ENCODE peak calls at places on chromosomes 13 and 19, in seven cellular contexts. Q is right lobe of liver, V is HFFc6, F is tibial nerve, X is fibroblast of mammary gland, I is nephron progenitor cell, E is right atrium auricular region. G is an unnamed sample.

GRCh38 chr13:59680429-59681024 is 483.2 kb downstream of the DIAPH3 start:
- DNase-seq in Q (no peak), V (peak), F (no peak), X (peak), I (no peak), E (no peak), G (no peak)

GRCh38 chr13:97879646-97880297 is 73.7 kb upstream of the IPO5 start:
- DNase-seq in Q (no peak), V (peak), F (no peak), X (peak), I (no peak), E (no peak), G (no peak)

GRCh38 chr13:114078501-114079451 is 53.6 kb downstream of the RASA3 start:
- DNase-seq in Q (peak), V (peak), F (no peak), X (peak), I (no peak), E (peak), G (no peak)

GRCh38 chr13:34886476-34886875 is 55.6 kb upstream of the NBEA start:
- DNase-seq in Q (no peak), V (no peak), F (no peak), X (no peak), I (no peak), E (no peak), G (no peak)

GRCh38 chr19:29287061-29287460 is 74.1 kb upstream of the UQCRFS1 start:
- DNase-seq in Q (no peak), V (no peak), F (no peak), X (no peak), I (no peak), E (no peak), G (no peak)

GRCh38 chr13:96898855-96899254 is 95.4 kb downstream of the OXGR1 start:
- DNase-seq in Q (no peak), V (no peak), F (no peak), X (no peak), I (no peak), E (no peak), G (no peak)

GRCh38 chr13:23323946-23324709 is 109.4 kb downstream of the SACS start:
- DNase-seq in Q (no peak), V (peak), F (no peak), X (no peak), I (no peak), E (no peak), G (no peak)

GRCh38 chr13:109145631-109146030 is 516.2 kb downstream of the MYO16 start:
- DNase-seq in Q (no peak), V (peak), F (peak), X (peak), I (peak), E (no peak), G (peak)

GRCh38 chr19:8567522-8568172 is 9.6 kb downstream of the MYO1F start:
- DNase-seq in Q (peak), V (no peak), F (no peak), X (no peak), I (no peak), E (no peak), G (no peak)

GRCh38 chr13:71515639-71516038 is 351.4 kb downstream of the DACH1 start:
- DNase-seq in Q (no peak), V (no peak), F (no peak), X (no peak), I (no peak), E (no peak), G (no peak)

GRCh38 chr13:96632536-96633320 is 361.5 kb downstream of the OXGR1 start:
- DNase-seq in Q (no peak), V (no peak), F (no peak), X (peak), I (no peak), E (no peak), G (no peak)

GRCh38 chr19:49846408-49846807 is 4.6 kb upstream of the PTOV1 start:
- DNase-seq in Q (no peak), V (no peak), F (no peak), X (no peak), I (no peak), E (no peak), G (no peak)

GRCh38 chr19:53868892-53869804 is 1.5 kb downstream of the MYADM start:
- DNase-seq in Q (peak), V (peak), F (peak), X (peak), I (peak), E (peak), G (peak)

GRCh38 chr19:33273881-33274662 is 28.3 kb downstream of the CEBPA start:
- DNase-seq in Q (peak), V (peak), F (peak), X (peak), I (peak), E (no peak), G (no peak)

GRCh38 chr13:35954207-35954560 is 177.0 kb downstream of the DCLK1 start:
- DNase-seq in Q (no peak), V (no peak), F (no peak), X (no peak), I (no peak), E (no peak), G (no peak)

GRCh38 chr19:19900124-19900523 is 622 bp upstream of the ZNF93 start:
- DNase-seq in Q (no peak), V (peak), F (no peak), X (peak), I (no peak), E (no peak), G (no peak)

GRCh38 chr19:19185853-19186728 is 5.9 kb downstream of the BORCS8 start:
- DNase-seq in Q (no peak), V (peak), F (no peak), X (peak), I (peak), E (no peak), G (peak)

GRCh38 chr13:112783946-112784500 is 94.2 kb downstream of the ATP11A start:
- DNase-seq in Q (no peak), V (no peak), F (no peak), X (no peak), I (peak), E (peak), G (no peak)

GRCh38 chr19:6925801-6926751 is 38.7 kb downstream of the ADGRE1 start:
- DNase-seq in Q (no peak), V (no peak), F (no peak), X (no peak), I (no peak), E (no peak), G (no peak)

GRCh38 chr19:51417107-51417806 is at the start of gene SIGLEC10:
- DNase-seq in Q (peak), V (no peak), F (no peak), X (peak), I (no peak), E (no peak), G (no peak)

GRCh38 chr19:6713773-6714692 is 6.4 kb downstream of the C3 start:
- DNase-seq in Q (peak), V (no peak), F (no peak), X (no peak), I (no peak), E (no peak), G (no peak)

DNA sequence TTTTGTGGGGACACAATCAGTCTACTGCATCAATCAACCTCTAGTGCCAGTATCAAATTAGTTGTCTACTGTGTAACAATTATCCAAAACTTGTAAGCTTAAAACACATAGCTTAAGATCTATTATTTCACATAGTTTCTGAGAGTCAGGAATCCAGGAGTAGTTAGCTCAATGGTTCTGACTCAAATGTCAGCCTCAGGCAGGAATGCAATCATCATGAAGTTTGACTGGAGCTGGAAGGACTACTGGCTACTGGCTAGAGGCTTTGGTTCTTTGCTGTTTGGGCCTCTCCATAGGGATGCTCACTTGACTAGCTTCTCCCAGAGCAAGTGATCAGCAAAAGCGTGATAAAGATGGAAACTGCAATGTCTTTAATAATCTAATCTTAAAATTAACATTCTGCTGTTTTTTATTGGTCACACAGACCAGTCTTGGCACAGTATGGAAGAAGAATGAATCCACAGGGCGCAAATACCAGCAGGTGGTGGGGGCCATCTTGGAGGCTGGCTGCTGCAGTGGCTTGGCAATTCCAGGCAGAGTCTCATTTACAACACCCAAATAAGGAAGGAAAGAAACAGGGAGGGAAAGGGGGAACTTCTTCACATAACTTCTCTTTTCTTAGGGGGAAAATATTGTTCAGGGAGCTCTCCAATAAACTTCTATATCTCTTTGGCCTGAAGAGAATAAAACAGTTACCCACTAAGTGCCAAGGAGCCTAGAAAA is 15.7 kb downstream of the CAB39L start:
- DNase-seq in Q (no peak), V (peak), F (no peak), X (no peak), I (no peak), E (no peak), G (no peak)
- TF ChIP-seq CTCF in Q (no peak), V (no peak), F (no peak), X (no peak), I (no peak), E (no peak), G (no peak)

DNA sequence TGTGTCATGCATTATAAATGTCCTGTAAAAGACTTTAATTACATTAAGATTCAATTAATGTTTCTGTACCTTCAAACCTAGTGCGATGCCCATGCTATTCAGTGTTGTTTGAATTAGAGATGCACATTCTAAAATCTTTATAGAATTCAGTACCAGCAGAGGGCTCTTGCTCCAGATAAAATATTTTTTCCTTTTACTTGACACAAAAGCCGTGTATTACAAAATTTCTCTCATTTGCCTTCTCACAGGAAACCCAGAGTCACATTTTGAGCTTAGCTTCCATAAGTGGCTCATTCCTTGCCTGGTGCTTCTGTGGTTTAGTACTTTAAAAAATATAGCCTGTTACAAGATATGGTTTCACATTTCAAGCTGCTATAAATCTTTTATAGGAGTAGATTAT is 101.2 kb downstream of the RNF17 start:
- DNase-seq in Q (no peak), V (peak), F (no peak), X (peak), I (no peak), E (no peak), G (no peak)
- TF ChIP-seq CTCF in Q (peak), V (peak), F (no peak), X (peak), I (no peak), E (peak), G (peak)

DNA sequence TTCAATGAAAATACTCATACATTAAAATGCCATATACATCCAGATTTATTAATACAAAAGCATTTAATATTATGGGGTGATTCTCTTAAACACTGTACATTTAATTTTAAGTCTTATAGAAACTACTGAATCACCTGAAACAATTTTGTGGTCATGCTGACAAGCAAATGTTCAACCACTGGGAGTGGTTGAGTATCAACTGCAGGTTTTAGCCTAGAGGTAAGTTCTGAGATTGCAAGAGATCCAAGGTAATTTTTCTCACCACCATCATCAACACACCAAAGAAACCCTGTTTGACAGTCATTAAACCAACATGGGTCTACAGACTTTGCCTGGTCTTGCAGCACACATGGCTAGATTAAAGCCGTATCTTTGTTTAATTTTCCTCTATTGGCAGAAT is 196.3 kb downstream of the LHFPL6 start:
- DNase-seq in Q (no peak), V (no peak), F (no peak), X (no peak), I (no peak), E (no peak), G (no peak)
- TF ChIP-seq CTCF in Q (no peak), V (peak), F (no peak), X (no peak), I (no peak), E (no peak), G (peak)

GRCh38 chr19:41537789-41538188 is 38.2 kb upstream of the CEACAM21 start:
- DNase-seq in Q (no peak), V (peak), F (no peak), X (peak), I (no peak), E (no peak), G (no peak)
- TF ChIP-seq CTCF in Q (peak), V (peak), F (peak), X (peak), I (no peak), E (peak), G (peak)

DNA sequence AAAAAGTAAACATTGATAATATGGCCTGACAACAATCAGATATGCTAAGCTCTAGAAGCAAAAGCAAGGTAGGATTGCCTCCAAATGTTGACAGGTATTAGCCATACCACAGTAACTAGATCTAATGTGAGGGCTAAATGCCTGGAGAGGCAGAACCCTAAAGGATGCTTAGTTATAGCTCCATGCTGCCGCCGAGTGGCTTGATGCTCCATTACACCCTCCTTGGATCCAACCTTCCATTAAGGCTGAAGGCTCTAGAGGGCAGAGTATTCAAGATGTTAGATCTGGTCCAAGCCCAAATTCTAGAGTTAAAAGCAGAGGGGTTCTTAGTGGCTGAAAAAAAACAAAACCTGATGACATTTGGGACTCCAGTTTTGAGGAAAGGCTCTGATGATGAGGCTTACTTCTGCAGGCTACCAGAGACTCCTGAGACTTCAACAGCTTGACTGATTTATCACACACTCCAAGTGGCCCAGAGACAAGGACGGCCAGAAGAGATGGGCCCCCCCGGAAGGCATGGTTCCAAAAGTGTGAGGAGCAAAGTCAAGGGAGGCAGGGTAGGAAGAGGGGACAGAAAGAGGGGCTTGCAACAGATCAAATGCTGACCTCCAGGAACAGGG is 21.8 kb upstream of the CPB2 start:
- DNase-seq in Q (peak), V (peak), F (peak), X (peak), I (peak), E (no peak), G (peak)
- TF ChIP-seq CTCF in Q (peak), V (peak), F (peak), X (peak), I (peak), E (peak), G (peak)

GRCh38 chr13:49828452-49828851 is 36.0 kb upstream of the KPNA3 start:
- DNase-seq in Q (no peak), V (no peak), F (no peak), X (no peak), I (no peak), E (no peak), G (no peak)
- TF ChIP-seq CTCF in Q (no peak), V (no peak), F (no peak), X (no peak), I (no peak), E (no peak), G (no peak)

GRCh38 chr19:46356670-46357055 is 9.8 kb downstream of the PPP5C start:
- DNase-seq in Q (no peak), V (no peak), F (no peak), X (no peak), I (no peak), E (no peak), G (no peak)
- TF ChIP-seq CTCF in Q (no peak), V (no peak), F (no peak), X (no peak), I (no peak), E (no peak), G (no peak)

DNA sequence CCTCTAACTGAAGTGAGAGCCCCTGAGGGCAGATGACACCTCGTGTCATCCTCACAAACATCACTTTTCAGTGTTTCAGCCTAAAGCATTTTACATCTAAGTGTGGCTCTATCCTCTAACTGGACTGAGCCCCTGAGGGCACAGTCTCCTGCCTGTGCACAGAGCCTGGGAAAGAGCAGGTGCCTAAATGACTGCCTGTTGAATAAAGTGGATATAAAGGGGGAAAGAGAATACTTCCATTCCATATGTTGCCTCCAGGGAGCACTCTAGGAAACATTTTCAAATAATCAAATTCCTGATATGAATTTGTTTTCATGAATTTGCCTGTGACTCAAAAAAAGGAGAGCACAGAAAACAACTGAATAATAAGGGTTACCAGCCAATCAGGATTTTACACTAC is 32.2 kb downstream of the CNMD start:
- DNase-seq in Q (no peak), V (peak), F (no peak), X (no peak), I (no peak), E (no peak), G (no peak)
- TF ChIP-seq CTCF in Q (no peak), V (peak), F (no peak), X (peak), I (peak), E (no peak), G (peak)

DNA sequence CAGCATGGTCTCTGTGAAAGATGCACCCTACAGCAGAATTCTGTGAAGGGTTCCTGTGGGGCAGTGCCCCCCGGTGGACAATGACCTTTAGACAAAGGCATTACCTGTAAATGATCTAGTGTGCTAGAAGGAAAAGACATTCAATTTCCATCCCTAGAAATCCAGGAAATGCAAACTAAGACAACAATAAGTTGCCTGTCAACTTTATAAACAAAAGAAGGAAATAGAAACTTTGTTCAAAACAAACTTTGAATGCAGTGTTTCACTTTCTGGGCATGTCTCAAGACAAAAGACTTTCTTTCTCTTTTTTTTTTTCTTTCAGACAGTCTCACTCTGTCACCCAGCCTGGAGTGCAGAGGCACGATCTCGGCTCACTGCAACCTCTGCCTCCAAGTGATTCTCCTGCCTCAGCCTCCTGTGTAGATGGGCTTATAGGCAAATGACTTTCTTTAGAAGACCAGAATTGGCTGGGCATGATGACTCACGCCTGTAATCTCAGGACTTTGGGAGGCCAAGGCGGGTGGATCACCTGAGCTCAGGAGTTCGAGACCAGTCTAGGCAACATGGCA is 15.5 kb downstream of the TEX101 start:
- DNase-seq in Q (no peak), V (peak), F (no peak), X (no peak), I (no peak), E (no peak), G (no peak)
- TF ChIP-seq CTCF in Q (no peak), V (peak), F (no peak), X (no peak), I (peak), E (no peak), G (peak)